ENCODE peak calls at places on chromosomes 16 and 17, in eight cellular contexts. D is DND-41, J is esophagus squamous epithelium, Y is hepatocyte, E is OCI-LY7, U is colonic mucosa, X is bronchial epithelial cell, Z is kidney. G is an unnamed sample.

GRCh38 chr17:77516902-77517301 is 376.1 kb downstream of the SEC14L1 start:
- DNase-seq in D (no peak), Y (no peak), J (no peak), X (peak; percentile 52), E (no peak), Z (no peak), U (no peak), G (no peak)

GRCh38 chr17:41010421-41010820 is 1.5 kb upstream of the KRTAP3-1 start:
- DNase-seq in U (no peak), Z (no peak), Y (no peak), X (no peak), J (no peak), D (no peak), E (no peak), G (no peak)

GRCh38 chr16:27819881-27820610 is 243.5 kb downstream of the GSG1L start:
- DNase-seq in D (no peak), J (no peak), Z (no peak), U (no peak), E (no peak), Y (no peak), X (no peak), G (no peak)

GRCh38 chr17:63364387-63364786 is 81.7 kb downstream of the CYB561 start:
- DNase-seq in D (no peak), X (no peak), Z (no peak), Y (peak; percentile 24), J (no peak), E (no peak), U (no peak), G (no peak)

GRCh38 chr17:61452301-61453290 is at the start of gene TBX4:
- DNase-seq in D (no peak), Y (peak; percentile 75), J (no peak), U (no peak), Z (no peak), X (no peak), E (no peak), G (no peak)

GRCh38 chr16:52812945-52813556 is 239.6 kb downstream of the CHD9NB start:
- DNase-seq in Y (peak; percentile 9), Z (no peak), J (no peak), E (no peak), U (no peak), X (peak; percentile 75), D (no peak), G (no peak)

GRCh38 chr17:51734462-51734861 is 424.1 kb downstream of the CA10 start:
- DNase-seq in E (no peak), U (peak; percentile 18), X (peak; percentile 21), D (peak; percentile 30), Z (no peak), J (no peak), Y (no peak), G (no peak)

GRCh38 chr16:69328854-69329316 is 1.5 kb downstream of the PDF start:
- DNase-seq in U (no peak), J (no peak), E (peak; percentile 27), Z (peak; percentile 41), D (peak; percentile 34), Y (no peak), X (peak; percentile 7), G (no peak)

GRCh38 chr16:85935957-85936760 is 37.2 kb downstream of the IRF8 start:
- DNase-seq in Z (no peak), Y (no peak), X (no peak), U (no peak), J (no peak), E (peak; percentile 72), D (peak; percentile 8), G (peak; percentile 89)

GRCh38 chr16:11759163-11759834 is 16.6 kb upstream of the TXNDC11 start:
- DNase-seq in D (no peak), J (no peak), X (peak; percentile 38), U (peak; percentile 78), E (no peak), Z (no peak), Y (peak; percentile 42), G (no peak)

GRCh38 chr16:50068550-50068949 is 2.8 kb downstream of the HEATR3 start:
- DNase-seq in J (no peak), D (no peak), X (no peak), U (no peak), Z (no peak), Y (no peak), E (no peak), G (no peak)

GRCh38 chr16:75039941-75040340 is 41.1 kb downstream of the ZNRF1 start:
- DNase-seq in Z (no peak), X (no peak), E (no peak), Y (no peak), U (no peak), J (no peak), D (no peak), G (no peak)

GRCh38 chr16:75965504-75966374 is 239.4 kb upstream of the CPHXL start:
- DNase-seq in D (no peak), X (peak; percentile 37), Z (no peak), E (no peak), U (no peak), J (no peak), Y (no peak), G (no peak)

DNA sequence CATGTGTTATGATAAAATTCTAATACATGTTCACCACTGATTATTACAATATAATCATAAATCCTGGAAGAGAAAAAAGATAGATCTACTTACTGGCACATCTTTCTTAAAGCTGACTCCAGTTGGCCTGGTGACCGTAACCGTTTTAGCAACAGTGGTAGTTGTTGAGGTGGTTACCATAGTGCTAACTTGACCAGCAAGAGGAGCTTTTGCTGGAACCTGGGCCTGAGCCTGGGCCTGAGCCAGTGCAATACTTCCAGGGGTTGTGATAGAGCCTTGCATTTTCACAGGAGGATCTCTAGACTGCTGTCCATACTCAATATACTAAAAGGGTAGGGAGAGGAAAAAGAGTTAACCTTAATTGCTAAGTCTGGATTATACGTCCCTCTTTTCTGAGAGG is 36.2 kb downstream of the SETD6 start:
- DNase-seq in D (no peak), Y (no peak), X (no peak), U (no peak), J (no peak), E (no peak), Z (no peak), G (no peak)
- H3K4me3 ChIP-seq in D (no peak overlapping the region), Y (no peak overlapping the region), X (no peak overlapping the region), U (no peak overlapping the region), J (no peak overlapping the region), E (no peak overlapping the region), Z (no peak overlapping the region), G (no peak overlapping the region)

DNA sequence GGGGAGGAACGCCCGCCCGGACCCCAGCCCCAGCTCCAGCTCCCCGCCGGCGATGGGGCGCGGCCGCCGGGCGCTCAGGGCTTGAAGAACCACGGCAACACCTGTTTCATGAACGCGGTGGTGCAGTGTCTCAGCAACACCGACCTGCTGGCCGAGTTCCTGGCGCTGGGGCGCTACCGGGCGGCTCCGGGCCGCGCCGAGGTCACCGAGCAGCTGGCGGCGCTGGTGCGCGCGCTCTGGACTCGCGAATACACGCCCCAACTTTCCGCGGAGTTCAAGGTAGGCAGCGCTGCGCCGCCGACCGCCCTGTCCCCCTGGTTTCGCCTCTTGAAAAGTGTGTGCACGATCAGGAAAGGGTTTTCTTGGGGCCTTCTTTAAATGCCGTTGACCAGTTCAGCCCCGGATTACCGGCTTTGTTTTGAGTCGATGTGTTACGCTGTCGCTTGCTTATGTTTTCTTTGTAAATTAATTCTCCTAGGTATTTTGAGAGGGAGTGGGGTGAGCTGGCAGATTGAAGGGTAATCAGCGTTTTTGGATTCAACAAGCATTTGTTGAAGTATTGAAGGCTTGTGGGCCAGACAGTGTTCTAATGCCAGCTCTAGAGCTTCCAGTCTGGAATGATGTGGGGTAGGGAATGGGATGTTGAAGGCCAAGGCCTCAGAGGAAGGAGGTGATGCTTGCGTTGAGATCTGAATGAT is 690 bp downstream of the USP43 start:
- DNase-seq in X (peak; percentile 59), E (no peak), Z (peak; percentile 81), Y (peak; percentile 89), D (no peak), U (peak; percentile 80), J (no peak), G (no peak)
- TF ChIP-seq CTCF in X (peak; percentile 59), E (no peak), Z (peak; percentile 18), Y (peak; percentile 27), D (no peak), U (no peak), J (no peak), G (no peak)

DNA sequence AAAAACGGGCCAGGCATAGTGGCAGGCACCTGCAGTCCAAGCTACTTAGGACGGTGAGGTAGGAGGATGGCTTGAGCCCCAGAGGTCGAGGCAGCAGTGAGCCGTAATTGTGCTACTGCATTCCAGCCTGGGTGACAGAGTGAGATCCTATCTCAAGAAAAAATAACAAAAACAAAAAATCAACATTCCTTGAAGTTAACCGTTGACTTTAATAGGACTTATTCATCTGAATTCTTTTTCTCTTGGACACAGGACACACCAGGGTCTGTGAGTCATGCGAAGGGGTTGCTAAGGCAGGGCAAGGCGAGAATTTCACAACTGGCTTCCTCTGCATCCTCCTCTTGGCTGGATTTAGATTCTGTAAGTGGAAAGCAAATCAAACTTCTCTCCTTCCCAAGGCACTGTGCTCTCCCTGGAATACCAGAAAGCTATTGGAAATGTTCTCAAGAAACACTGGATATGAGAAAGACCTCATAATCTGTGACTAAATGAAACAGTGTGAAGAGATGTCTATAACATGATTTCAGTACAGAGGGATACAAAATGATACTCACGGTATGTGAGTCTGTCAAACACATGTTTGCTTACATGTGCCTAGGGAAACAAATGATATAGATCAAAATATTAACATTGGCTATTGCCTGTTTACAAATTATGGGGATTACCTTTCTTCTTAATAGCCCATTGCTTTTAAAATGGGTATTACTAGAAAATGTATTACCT is 99.6 kb downstream of the SYCE1L start:
- DNase-seq in E (no peak), J (no peak), U (no peak), X (peak; percentile 91), Y (peak; percentile 73), Z (no peak), D (no peak), G (no peak)
- H3K4me3 ChIP-seq in E (no peak overlapping the region), J (no peak overlapping the region), U (no peak overlapping the region), X (no peak overlapping the region), Y (no peak overlapping the region), Z (no peak overlapping the region), D (no peak overlapping the region), G (no peak overlapping the region)

GRCh38 chr16:15521758-15522509 is 87.5 kb downstream of the BMERB1 start:
- DNase-seq in D (no peak), Y (no peak), E (no peak), Z (no peak), X (no peak), U (no peak), J (no peak), G (no peak)

GRCh38 chr16:15523939-15524338 is 89.6 kb downstream of the BMERB1 start:
- DNase-seq in E (no peak), U (no peak), X (no peak), D (no peak), J (no peak), Z (no peak), Y (no peak), G (no peak)

GRCh38 chr16:15524966-15525365 is 90.6 kb downstream of the BMERB1 start:
- DNase-seq in Z (no peak), E (no peak), J (no peak), D (no peak), Y (no peak), X (no peak), U (no peak), G (no peak)

GRCh38 chr16:15521390-15521757 is 87.0 kb downstream of the BMERB1 start:
- DNase-seq in D (no peak), X (no peak), Z (no peak), U (no peak), Y (no peak), E (no peak), J (no peak), G (no peak)

DNA sequence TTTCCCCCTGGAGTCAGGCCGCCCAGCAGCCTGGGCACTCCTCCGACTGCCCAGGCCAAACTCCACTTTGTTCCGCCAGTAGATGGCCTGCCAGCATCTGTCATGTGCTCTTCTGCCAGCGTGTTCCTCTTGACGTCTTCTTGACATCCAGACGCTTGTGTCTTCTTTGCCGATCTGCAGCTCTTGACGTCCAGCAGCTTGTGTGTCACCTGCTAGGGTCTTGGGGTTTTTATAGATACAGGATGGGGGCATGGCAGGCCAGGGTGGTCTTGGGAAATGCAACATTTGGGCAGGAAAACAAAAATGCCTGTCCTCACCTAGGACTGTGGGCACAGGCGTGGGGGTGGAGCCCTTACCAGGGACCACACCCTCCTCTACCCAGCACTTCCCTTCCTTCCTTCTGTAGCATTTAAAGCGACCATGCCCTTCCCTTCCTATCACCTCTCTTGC is 88.7 kb downstream of the BMERB1 start:
- DNase-seq in E (peak; percentile 50), Y (no peak), X (no peak), U (peak; percentile 59), D (no peak), Z (no peak), J (no peak), G (no peak)
- TF ChIP-seq CTCF in E (peak; percentile 54), Y (no peak), X (peak; percentile 23), U (peak; percentile 26), D (no peak), Z (no peak), J (no peak), G (no peak)